ENCODE peak calls at places on chromosomes 5 and 9, in ten cellular contexts. J is transverse colon, H is endothelial cell, V is GM06990, F is astrocyte of the cerebellum, B is left ventricle myocardium inferior, Q is cardiac muscle cell, K is H1, M is WTC11, D is fibroblast of lung. S is an unnamed sample.

GRCh38 chr5:132059696-132060500 is 557 bp upstream of the IL3 start:
- DNase-seq in K (no peak), Q (no peak), B (peak), V (no peak), H (no peak), J (peak), D (no peak), M (no peak), F (no peak), S (no peak)

GRCh38 chr5:139121120-139121519 is 77.0 kb downstream of the SIL1 start:
- DNase-seq in M (no peak), F (no peak), H (no peak), B (no peak), J (no peak), D (no peak), K (no peak), Q (no peak), V (no peak), S (no peak)

GRCh38 chr5:94693043-94693822 is 74.8 kb downstream of the SLF1 start:
- DNase-seq in H (no peak), V (peak), D (peak), M (no peak), K (no peak), Q (peak), B (no peak), F (no peak), J (no peak), S (no peak)

GRCh38 chr5:138653502-138653901 is 78.3 kb upstream of the HSPA9 start:
- DNase-seq in F (no peak), J (no peak), D (peak), M (no peak), H (no peak), K (no peak), B (no peak), Q (peak), V (no peak), S (no peak)

GRCh38 chr5:98308960-98309359 is 464.5 kb upstream of the RGMB start:
- DNase-seq in B (no peak), V (no peak), K (no peak), M (no peak), Q (peak), D (no peak), H (no peak), F (no peak), J (no peak), S (no peak)

GRCh38 chr5:137751869-137752491 is 2.2 kb downstream of the HNRNPA0 start:
- DNase-seq in Q (peak), D (peak), M (no peak), J (peak), F (peak), B (no peak), H (peak), V (no peak), K (no peak), S (no peak)

GRCh38 chr9:93088656-93089015 is 7.4 kb upstream of the CARD19 start:
- DNase-seq in V (no peak), K (no peak), H (no peak), F (no peak), Q (no peak), D (no peak), B (no peak), J (no peak), M (no peak), S (no peak)

GRCh38 chr9:13770956-13771355 is 491.5 kb upstream of the MPDZ start:
- DNase-seq in K (no peak), D (no peak), Q (no peak), J (no peak), V (no peak), M (no peak), B (no peak), H (no peak), F (no peak), S (no peak)

GRCh38 chr5:86596476-86596875 is 21.3 kb upstream of the COX7C start:
- DNase-seq in K (no peak), M (no peak), Q (no peak), J (no peak), V (no peak), B (no peak), F (no peak), H (no peak), D (no peak), S (no peak)

GRCh38 chr9:116166713-116167112 is 13.1 kb downstream of the PAPPA start:
- DNase-seq in Q (no peak), D (no peak), V (no peak), B (no peak), J (no peak), H (no peak), M (no peak), F (no peak), K (no peak), S (no peak)
- TF ChIP-seq CTCF in Q (peak), D (peak), V (peak), B (peak), J (no peak), H (peak), M (no peak), F (no peak), K (no peak), S (no peak)

GRCh38 chr9:115234094-115234493 is 116.1 kb upstream of the TNC start:
- DNase-seq in J (no peak), M (no peak), B (no peak), V (no peak), F (peak), D (peak), Q (peak), K (no peak), H (no peak), S (no peak)
- TF ChIP-seq CTCF in J (no peak), M (no peak), B (no peak), V (no peak), F (no peak), D (no peak), Q (no peak), K (no peak), H (no peak), S (no peak)

DNA sequence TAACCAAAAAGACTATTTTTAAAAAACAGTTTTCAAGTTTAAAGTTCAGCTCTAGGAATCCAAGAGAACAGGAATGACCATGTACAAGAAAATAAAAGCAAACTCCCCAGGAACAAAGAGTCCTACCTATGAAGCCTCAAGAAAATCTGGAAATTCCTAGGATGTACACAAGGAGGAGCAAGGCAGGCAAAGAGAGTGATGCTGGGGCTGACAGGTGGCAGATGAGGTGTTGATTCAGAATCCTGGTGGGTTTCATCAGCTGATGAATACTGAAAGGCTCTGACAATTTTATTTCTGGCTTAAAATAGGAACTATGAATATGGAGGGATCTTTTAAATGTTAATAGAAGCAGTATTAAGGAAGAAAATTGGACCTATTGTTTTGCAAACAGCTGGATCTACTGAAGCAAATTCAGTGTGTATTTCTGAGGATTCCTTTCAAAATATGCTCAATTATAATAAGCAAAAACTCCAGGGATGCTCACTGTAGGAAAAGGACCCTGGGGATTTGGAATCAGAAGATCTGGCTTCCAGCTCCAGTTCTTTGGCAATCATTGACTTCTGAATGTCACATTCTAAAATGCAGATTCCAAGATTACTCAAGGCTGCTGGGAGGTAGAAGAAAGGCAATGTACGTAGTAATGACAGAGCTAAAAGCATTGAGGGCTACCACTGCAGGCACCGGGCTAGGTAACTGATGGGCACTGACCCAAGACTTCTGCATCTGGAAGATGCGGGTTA is 28.0 kb upstream of the SH3RF2 start:
- DNase-seq in J (no peak), B (no peak), K (no peak), D (no peak), F (no peak), V (no peak), Q (no peak), H (no peak), M (no peak), S (no peak)
- TF ChIP-seq CTCF in J (peak), B (peak), K (no peak), D (no peak), F (peak), V (no peak), Q (no peak), H (no peak), M (no peak), S (no peak)

GRCh38 chr5:52988335-52989024 is 672 bp upstream of the ITGA2 start:
- DNase-seq in V (no peak), D (no peak), B (no peak), J (no peak), F (no peak), K (no peak), H (no peak), Q (no peak), M (no peak), S (no peak)

GRCh38 chr5:52987711-52988329 is 1.3 kb upstream of the ITGA2 start:
- DNase-seq in Q (no peak), D (no peak), K (no peak), F (no peak), V (no peak), H (no peak), J (no peak), B (no peak), M (no peak), S (no peak)

GRCh38 chr5:52990531-52990925 is 1.4 kb downstream of the ITGA2 start:
- DNase-seq in Q (no peak), K (no peak), H (no peak), D (no peak), B (no peak), J (no peak), M (no peak), F (no peak), V (no peak), S (no peak)

GRCh38 chr5:52989025-52989780 is at the start of gene ITGA2:
- DNase-seq in Q (peak), M (peak), H (peak), J (peak), K (no peak), F (no peak), V (peak), D (peak), B (peak), S (no peak)

DNA sequence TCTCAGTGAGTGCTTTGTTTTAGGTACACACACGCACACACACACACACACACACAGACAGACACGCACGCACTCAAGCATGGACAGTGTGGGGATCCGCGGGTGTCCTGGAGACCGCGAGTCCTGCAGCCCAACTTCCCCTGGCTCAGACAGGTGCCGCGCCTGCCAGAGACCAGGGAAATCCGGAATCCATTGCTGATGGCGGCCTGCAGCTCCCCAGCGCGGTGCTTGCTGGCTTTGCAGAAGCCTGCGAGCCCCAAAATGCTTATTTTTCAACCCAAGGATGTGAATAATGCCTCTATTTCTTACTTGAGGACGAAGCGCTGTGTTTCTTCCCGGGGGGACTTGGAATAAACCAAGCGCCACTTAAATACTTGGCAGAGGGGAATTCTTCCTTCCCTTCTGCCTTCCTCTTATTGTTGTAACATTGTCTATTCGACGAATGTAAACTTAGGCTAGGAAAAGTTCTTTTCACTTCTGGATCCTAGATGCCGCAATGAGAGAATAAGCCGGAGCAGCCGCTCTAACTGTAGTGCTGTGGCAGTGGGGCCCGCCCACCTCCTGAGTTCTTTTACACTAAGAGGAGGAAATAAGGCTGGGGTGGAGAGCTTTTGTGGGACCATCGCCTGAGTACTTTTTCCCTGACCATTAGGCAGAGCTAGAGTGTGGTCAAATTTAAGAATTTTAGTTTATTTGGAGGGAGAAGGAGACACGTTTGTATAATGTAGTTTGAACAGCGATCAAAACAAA is 804 bp downstream of the ITGA2 start:
- DNase-seq in B (peak), Q (peak), J (peak), K (no peak), H (peak), F (no peak), D (peak), V (peak), M (peak), S (no peak)
- TF ChIP-seq CTCF in B (peak), Q (peak), J (no peak), K (peak), H (no peak), F (peak), D (peak), V (no peak), M (no peak), S (no peak)

GRCh38 chr9:292915-293314 is 78.2 kb downstream of the DOCK8 start:
- DNase-seq in H (no peak), J (no peak), B (no peak), D (no peak), Q (no peak), V (no peak), M (no peak), F (no peak), K (no peak), S (no peak)
- TF ChIP-seq CTCF in H (no peak), J (no peak), B (no peak), D (no peak), Q (no peak), V (no peak), M (no peak), F (no peak), K (no peak), S (no peak)

GRCh38 chr9:89923961-89924504 is 319.2 kb downstream of the GADD45G start:
- DNase-seq in V (no peak), J (no peak), M (no peak), Q (no peak), B (no peak), F (no peak), H (no peak), D (peak), K (no peak), S (no peak)
- TF ChIP-seq CTCF in V (no peak), J (no peak), M (peak), Q (no peak), B (peak), F (peak), H (no peak), D (peak), K (no peak), S (no peak)

GRCh38 chr9:87063246-87063645 is 115.9 kb upstream of the GAS1 start:
- DNase-seq in B (no peak), D (no peak), H (no peak), J (no peak), V (no peak), K (no peak), F (peak), M (no peak), Q (peak), S (no peak)
- TF ChIP-seq CTCF in B (no peak), D (no peak), H (no peak), J (no peak), V (no peak), K (no peak), F (no peak), M (no peak), Q (no peak), S (no peak)

DNA sequence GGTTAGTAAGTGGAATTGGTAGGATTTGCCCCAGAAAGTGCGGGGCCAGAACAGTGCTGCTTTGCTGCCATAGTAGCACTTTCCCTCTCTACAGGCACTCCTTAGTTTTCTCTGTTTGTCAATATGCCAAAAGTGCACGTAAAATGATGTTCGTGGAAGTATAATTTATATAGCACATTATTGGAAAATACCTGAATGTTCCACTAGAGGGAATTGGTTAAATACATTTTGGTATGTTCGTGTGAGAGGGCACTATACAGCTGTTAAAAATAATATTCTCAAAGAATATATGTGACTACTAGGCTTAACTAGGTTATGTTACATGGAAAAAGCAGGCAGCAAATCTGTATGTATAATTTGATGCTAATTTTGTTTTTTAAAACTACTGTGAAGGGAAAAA is 184.0 kb upstream of the GDNF start:
- DNase-seq in J (no peak), V (no peak), H (no peak), B (no peak), K (no peak), Q (no peak), D (no peak), M (no peak), F (no peak), S (no peak)
- TF ChIP-seq CTCF in J (no peak), V (no peak), H (peak), B (peak), K (no peak), Q (no peak), D (no peak), M (no peak), F (no peak), S (no peak)